ENCODE peak calls at places on chromosomes 13 and 19, in nine cellular contexts. One of them, this sample, is unnamed.

GRCh38 chr13:37412271-37412683 is 186.3 kb downstream of the POSTN start:
- DNase-seq in MCF 10A: no peak
- DNase-seq in activated CD4-positive, alpha-beta T cell treated with anti-CD3 and anti-CD28 coated beads, Interleukin-2, amount 50 U/mL, for 24 hours: no peak
- DNase-seq in T47D: no peak
- DNase-seq in HFFc6: peak; percentile 55
- DNase-seq in pancreas: no peak
- DNase-seq in DMS53: no peak
- DNase-seq in CD4-positive, alpha-beta memory T cell: no peak
- DNase-seq in amniotic stem cell: no peak
- DNase-seq in this sample: no peak

GRCh38 chr13:62119739-62120700 is 704.4 kb upstream of the PCDH20 start:
- DNase-seq in T47D: peak; percentile 28
- DNase-seq in HFFc6: no peak
- DNase-seq in DMS53: peak; percentile 35
- DNase-seq in amniotic stem cell: no peak
- DNase-seq in pancreas: no peak
- DNase-seq in activated CD4-positive, alpha-beta T cell treated with anti-CD3 and anti-CD28 coated beads, Interleukin-2, amount 50 U/mL, for 24 hours: no peak
- DNase-seq in MCF 10A: peak; percentile 27
- DNase-seq in CD4-positive, alpha-beta memory T cell: no peak
- DNase-seq in this sample: peak; percentile 30

GRCh38 chr13:65236841-65237418 is 1993.2 kb downstream of the PCDH9 start:
- DNase-seq in HFFc6: no peak
- DNase-seq in CD4-positive, alpha-beta memory T cell: no peak
- DNase-seq in pancreas: no peak
- DNase-seq in activated CD4-positive, alpha-beta T cell treated with anti-CD3 and anti-CD28 coated beads, Interleukin-2, amount 50 U/mL, for 24 hours: no peak
- DNase-seq in amniotic stem cell: no peak
- DNase-seq in DMS53: peak; percentile 0
- DNase-seq in MCF 10A: no peak
- DNase-seq in T47D: no peak
- DNase-seq in this sample: no peak

GRCh38 chr19:56116606-56117005 is 4.5 kb downstream of the ZNF787 start:
- DNase-seq in HFFc6: no peak
- DNase-seq in CD4-positive, alpha-beta memory T cell: no peak
- DNase-seq in activated CD4-positive, alpha-beta T cell treated with anti-CD3 and anti-CD28 coated beads, Interleukin-2, amount 50 U/mL, for 24 hours: no peak
- DNase-seq in MCF 10A: no peak
- DNase-seq in DMS53: no peak
- DNase-seq in amniotic stem cell: no peak
- DNase-seq in pancreas: no peak
- DNase-seq in T47D: no peak
- DNase-seq in this sample: no peak

GRCh38 chr13:20360041-20360491 is 127.9 kb upstream of the GJB6 start:
- DNase-seq in DMS53: no peak
- DNase-seq in amniotic stem cell: no peak
- DNase-seq in T47D: peak; percentile 12
- DNase-seq in MCF 10A: peak; percentile 63
- DNase-seq in HFFc6: peak; percentile 20
- DNase-seq in activated CD4-positive, alpha-beta T cell treated with anti-CD3 and anti-CD28 coated beads, Interleukin-2, amount 50 U/mL, for 24 hours: no peak
- DNase-seq in pancreas: peak; percentile 47
- DNase-seq in CD4-positive, alpha-beta memory T cell: no peak
- DNase-seq in this sample: no peak

GRCh38 chr13:44884076-44884729 is 105.1 kb downstream of the NUFIP1 start:
- DNase-seq in T47D: no peak
- DNase-seq in HFFc6: peak; percentile 81
- DNase-seq in activated CD4-positive, alpha-beta T cell treated with anti-CD3 and anti-CD28 coated beads, Interleukin-2, amount 50 U/mL, for 24 hours: no peak
- DNase-seq in CD4-positive, alpha-beta memory T cell: no peak
- DNase-seq in DMS53: no peak
- DNase-seq in MCF 10A: peak; percentile 11
- DNase-seq in pancreas: no peak
- DNase-seq in amniotic stem cell: peak; percentile 65
- DNase-seq in this sample: no peak

GRCh38 chr13:84645196-84646071 is 763.2 kb upstream of the SLITRK1 start:
- DNase-seq in HFFc6: peak; percentile 93
- DNase-seq in T47D: peak; percentile 40
- DNase-seq in pancreas: no peak
- DNase-seq in MCF 10A: peak; percentile 11
- DNase-seq in amniotic stem cell: peak; percentile 56
- DNase-seq in DMS53: peak; percentile 7
- DNase-seq in CD4-positive, alpha-beta memory T cell: no peak
- DNase-seq in activated CD4-positive, alpha-beta T cell treated with anti-CD3 and anti-CD28 coated beads, Interleukin-2, amount 50 U/mL, for 24 hours: no peak
- DNase-seq in this sample: no peak

GRCh38 chr13:22017226-22017625 is 346.4 kb downstream of the FGF9 start:
- DNase-seq in CD4-positive, alpha-beta memory T cell: no peak
- DNase-seq in HFFc6: no peak
- DNase-seq in pancreas: no peak
- DNase-seq in T47D: no peak
- DNase-seq in DMS53: no peak
- DNase-seq in activated CD4-positive, alpha-beta T cell treated with anti-CD3 and anti-CD28 coated beads, Interleukin-2, amount 50 U/mL, for 24 hours: no peak
- DNase-seq in MCF 10A: no peak
- DNase-seq in amniotic stem cell: no peak
- DNase-seq in this sample: no peak

GRCh38 chr19:47445937-47446402 is 25.7 kb downstream of the SLC8A2 start:
- DNase-seq in CD4-positive, alpha-beta memory T cell: peak; percentile 64
- DNase-seq in MCF 10A: no peak
- DNase-seq in pancreas: peak; percentile 59
- DNase-seq in activated CD4-positive, alpha-beta T cell treated with anti-CD3 and anti-CD28 coated beads, Interleukin-2, amount 50 U/mL, for 24 hours: peak; percentile 33
- DNase-seq in T47D: peak; percentile 66
- DNase-seq in HFFc6: no peak
- DNase-seq in amniotic stem cell: no peak
- DNase-seq in DMS53: peak; percentile 86
- DNase-seq in this sample: no peak